ENCODE peak calls at places on chromosome 15, in six cellular contexts. F is nephron progenitor cell; U is stimulated activated CD8-positive, alpha-beta memory T cell treated with anti-CD3 and anti-CD28 coated beads, Interleukin-4, amount 100 ng/mL, for 24 hours; S is NCI-H82; B is brain pericyte; V is activated CD4-positive, alpha-beta T cell treated with anti-CD3 and anti-CD28 coated beads, Interleukin-2, amount 50 U/mL, for 1 hour. T is an unnamed sample.

GRCh38 chr15:73849641-73850040 is 23.7 kb upstream of the TBC1D21 start:
- DNase-seq in V (no peak), B (no peak), S (no peak), F (no peak), U (no peak), T (no peak)

GRCh38 chr15:68593341-68593740 is 14.5 kb downstream of the CORO2B start:
- DNase-seq in U (no peak), S (peak; percentile 75), F (no peak), V (no peak), B (no peak), T (no peak)

GRCh38 chr15:60932051-60932915 is 296.8 kb downstream of the RORA start:
- DNase-seq in B (no peak), S (no peak), F (no peak), U (peak; percentile 15), V (peak; percentile 54), T (no peak)

GRCh38 chr15:68207176-68207935 is 2.2 kb upstream of the CALML4 start:
- DNase-seq in F (no peak), B (no peak), S (no peak), V (no peak), U (no peak), T (no peak)

GRCh38 chr15:85307687-85308045 is 72.7 kb upstream of the AKAP13 start:
- DNase-seq in V (no peak), B (no peak), U (no peak), S (no peak), F (no peak), T (no peak)

GRCh38 chr15:73802336-73803105 is 49.4 kb upstream of the INSYN1 start:
- DNase-seq in V (no peak), S (no peak), U (no peak), B (no peak), F (no peak), T (no peak)

GRCh38 chr15:88648357-88649214 is 9.8 kb downstream of the ISG20 start:
- DNase-seq in F (no peak), B (no peak), U (no peak), V (no peak), S (peak; percentile 76), T (no peak)

GRCh38 chr15:80991446-80991845 is 1.8 kb upstream of the MESD start:
- DNase-seq in U (no peak), S (peak; percentile 72), B (no peak), V (no peak), F (no peak), T (no peak)

GRCh38 chr15:48370460-48370859 is 39.2 kb downstream of the DUT start:
- DNase-seq in B (no peak), S (no peak), V (no peak), U (no peak), F (no peak), T (no peak)

GRCh38 chr15:71811036-71811736 is 832 bp downstream of the NR2E3 start:
- DNase-seq in S (peak; percentile 24), U (no peak), F (no peak), V (no peak), B (no peak), T (no peak)

GRCh38 chr15:88465633-88466219 is 1.5 kb downstream of the MRPL46 start:
- DNase-seq in V (no peak), F (no peak), B (no peak), U (no peak), S (no peak), T (no peak)

GRCh38 chr15:67931861-67932260 is 92.0 kb upstream of the RNU6-1 start:
- DNase-seq in U (no peak), B (no peak), F (no peak), S (no peak), V (no peak), T (no peak)

GRCh38 chr15:91652610-91653207 is 200.8 kb upstream of the SLCO3A1 start:
- DNase-seq in F (no peak), B (no peak), U (no peak), V (no peak), S (no peak), T (no peak)

GRCh38 chr15:69493406-69493805 is 40.8 kb downstream of the RPLP1 start:
- DNase-seq in F (no peak), U (no peak), V (no peak), S (peak; percentile 25), B (no peak), T (no peak)

T was measured in endothelial cell.